ENCODE peak calls at places on chromosomes 7 and 10, in nine cellular contexts. L is tibial nerve; E is M059J; F is fibroblast of the aortic adventitia; D is posterior vena cava; S is progenitor cell of endocrine pancreas; R is cardiac septum; C is stimulated activated CD4-positive, alpha-beta T cell treated with anti-CD3 and anti-CD28 coated beads, Interleukin-1b, Interleukin-23, amount 100 ng/mL, for 24 hours; O is AG04450. Z is an unnamed sample.

GRCh38 chr7:27168265-27168947 is 3.1 kb upstream of the HOXA9 start:
- DNase-seq in L (no peak), E (peak; percentile 60), F (no peak), D (peak; percentile 83), S (no peak), R (no peak), C (no peak), O (no peak), Z (no peak)

GRCh38 chr7:24741691-24742639 is 15.3 kb downstream of the GSDME start:
- DNase-seq in L (no peak), E (peak; percentile 97), F (peak; percentile 31), D (peak; percentile 91), S (no peak), R (no peak), C (no peak), O (peak; percentile 80), Z (no peak)

GRCh38 chr7:3300221-3300650 is 816 bp upstream of the SDK1 start:
- DNase-seq in L (no peak), E (peak; percentile 42), F (no peak), D (no peak), S (no peak), R (no peak), C (no peak), O (no peak), Z (no peak)

GRCh38 chr10:99943908-99944307 is 65.8 kb downstream of the DNMBP start:
- DNase-seq in L (no peak), E (no peak), F (no peak), D (no peak), S (no peak), R (no peak), C (no peak), O (no peak), Z (no peak)

GRCh38 chr10:4686644-4686996 is 139.4 kb upstream of the AKR1E2 start:
- DNase-seq in L (no peak), E (peak; percentile 92), F (peak; percentile 68), D (no peak), S (no peak), R (no peak), C (peak; percentile 29), O (no peak), Z (no peak)

GRCh38 chr7:151310578-151310977 is 31.0 kb upstream of the NUB1 start:
- DNase-seq in L (no peak), E (peak; percentile 16), F (peak; percentile 26), D (peak; percentile 17), S (no peak), R (no peak), C (no peak), O (no peak), Z (no peak)

GRCh38 chr10:646118-646524 is 43.3 kb downstream of the DIP2C start:
- DNase-seq in L (no peak), E (no peak), F (no peak), D (peak; percentile 76), S (no peak), R (peak; percentile 68), C (no peak), O (no peak), Z (no peak)

GRCh38 chr7:74226633-74227032 is 16.8 kb downstream of the LAT2 start:
- DNase-seq in L (no peak), E (no peak), F (no peak), D (no peak), S (no peak), R (peak; percentile 82), C (no peak), O (no peak), Z (no peak)

GRCh38 chr7:30912021-30912420 is 368 bp downstream of the AQP1 start:
- DNase-seq in L (no peak), E (no peak), F (no peak), D (no peak), S (no peak), R (no peak), C (no peak), O (no peak), Z (no peak)

GRCh38 chr7:16967174-16967868 is 85.5 kb upstream of the AGR3 start:
- DNase-seq in L (no peak), E (no peak), F (peak; percentile 96), D (no peak), S (no peak), R (no peak), C (no peak), O (no peak), Z (no peak)

GRCh38 chr7:34869016-34869415 is 168.3 kb downstream of the DPY19L1 start:
- DNase-seq in L (no peak), E (no peak), F (no peak), D (no peak), S (no peak), R (no peak), C (no peak), O (no peak), Z (peak; percentile 63)

GRCh38 chr7:69429817-69430501 is 168.3 kb upstream of the AUTS2 start:
- DNase-seq in L (peak; percentile 21), E (peak; percentile 69), F (peak; percentile 51), D (peak; percentile 89), S (no peak), R (no peak), C (no peak), O (no peak), Z (peak; percentile 25)

GRCh38 chr10:50381637-50382036 is 130.3 kb upstream of the ASAH2 start:
- DNase-seq in L (no peak), E (no peak), F (peak; percentile 57), D (no peak), S (no peak), R (no peak), C (no peak), O (no peak), Z (no peak)

GRCh38 chr7:42263971-42264370 is 27.0 kb upstream of the GLI3 start:
- DNase-seq in L (no peak), E (no peak), F (no peak), D (no peak), S (no peak), R (peak; percentile 86), C (no peak), O (no peak), Z (no peak)

GRCh38 chr7:55903985-55904759 is 16.9 kb downstream of the ZNF713 start:
- DNase-seq in L (no peak), E (no peak), F (no peak), D (no peak), S (no peak), R (no peak), C (no peak), O (no peak), Z (no peak)

GRCh38 chr10:11242443-11243386 is 225.0 kb downstream of the CELF2 start:
- DNase-seq in L (no peak), E (peak; percentile 5), F (no peak), D (no peak), S (no peak), R (peak; percentile 84), C (no peak), O (peak; percentile 51), Z (peak; percentile 33)

GRCh38 chr10:101631821-101632475 is 43.8 kb downstream of the DPCD start:
- DNase-seq in L (no peak), E (no peak), F (no peak), D (no peak), S (no peak), R (peak; percentile 44), C (no peak), O (no peak), Z (no peak)

GRCh38 chr7:32147909-32148308 is 77.7 kb upstream of the PDE1C start:
- DNase-seq in L (no peak), E (peak; percentile 55), F (peak; percentile 49), D (no peak), S (no peak), R (no peak), C (no peak), O (no peak), Z (no peak)

GRCh38 chr7:92754756-92755581 is 81.4 kb downstream of the CDK6 start:
- DNase-seq in L (no peak), E (no peak), F (no peak), D (no peak), S (no peak), R (no peak), C (no peak), O (no peak), Z (no peak)

GRCh38 chr7:48112431-48113165 is 23.5 kb downstream of the UPP1 start:
- DNase-seq in L (no peak), E (no peak), F (peak; percentile 44), D (no peak), S (no peak), R (no peak), C (no peak), O (no peak), Z (no peak)

GRCh38 chr10:95297402-95297801 is 6.6 kb upstream of the PDLIM1 start:
- DNase-seq in L (no peak), E (no peak), F (no peak), D (no peak), S (no peak), R (no peak), C (no peak), O (no peak), Z (no peak)

GRCh38 chr7:23277359-23277989 is 21.7 kb upstream of the MALSU1 start:
- DNase-seq in L (no peak), E (peak; percentile 79), F (peak; percentile 77), D (no peak), S (peak; percentile 15), R (no peak), C (no peak), O (peak; percentile 47), Z (no peak)

GRCh38 chr10:133275683-133276092 is 980 bp downstream of the ADAM8 start:
- DNase-seq in L (no peak), E (no peak), F (no peak), D (no peak), S (no peak), R (no peak), C (peak; percentile 31), O (no peak), Z (no peak)

GRCh38 chr10:33155720-33156638 is 178.5 kb downstream of the NRP1 start:
- DNase-seq in L (no peak), E (peak; percentile 73), F (peak; percentile 85), D (no peak), S (no peak), R (no peak), C (no peak), O (peak; percentile 59), Z (no peak)

GRCh38 chr10:92087750-92088395 is 164.3 kb downstream of the BTAF1 start:
- DNase-seq in L (peak; percentile 47), E (peak; percentile 85), F (peak; percentile 89), D (no peak), S (peak; percentile 37), R (no peak), C (peak; percentile 7), O (peak; percentile 57), Z (peak; percentile 39)

GRCh38 chr7:100681491-100682227 is 8.1 kb downstream of the GNB2 start:
- DNase-seq in L (no peak), E (no peak), F (no peak), D (no peak), S (no peak), R (no peak), C (no peak), O (no peak), Z (no peak)

GRCh38 chr7:135704074-135704473 is 23.9 kb downstream of the SLC13A4 start:
- DNase-seq in L (no peak), E (no peak), F (no peak), D (no peak), S (no peak), R (no peak), C (no peak), O (no peak), Z (no peak)

GRCh38 chr7:20435305-20435704 is 104.6 kb downstream of the ITGB8 start:
- DNase-seq in L (peak; percentile 29), E (no peak), F (peak; percentile 81), D (peak; percentile 85), S (no peak), R (no peak), C (no peak), O (no peak), Z (no peak)

GRCh38 chr10:6176691-6177231 is 26.0 kb upstream of the PFKFB3 start:
- DNase-seq in L (no peak), E (peak; percentile 39), F (peak; percentile 45), D (no peak), S (no peak), R (no peak), C (no peak), O (no peak), Z (no peak)

GRCh38 chr10:110737886-110738634 is 93.9 kb downstream of the RBM20 start:
- DNase-seq in L (no peak), E (no peak), F (peak; percentile 38), D (no peak), S (no peak), R (no peak), C (no peak), O (peak; percentile 13), Z (no peak)

GRCh38 chr7:84412161-84412969 is 217.8 kb upstream of the SEMA3A start:
- DNase-seq in L (no peak), E (peak; percentile 96), F (peak; percentile 93), D (no peak), S (no peak), R (no peak), C (no peak), O (peak; percentile 93), Z (no peak)

Z was measured in caudate nucleus.